ENCODE peak calls at places on chromosomes 3 and 15, in four cellular contexts. S, G, V and N are unnamed samples.

GRCh38 chr3:75294124-75294523 is 370.0 kb upstream of the FRG2C start:
- DNase-seq in S (peak; percentile 7), G (no peak), V (no peak), N (no peak)

GRCh38 chr3:55014081-55014480 is 86.2 kb upstream of the LRTM1 start:
- DNase-seq in S (no peak), G (no peak), V (no peak), N (no peak)

GRCh38 chr3:127097009-127097350 is 96.0 kb upstream of the PRR23E start:
- DNase-seq in S (no peak), G (no peak), V (no peak), N (no peak)

GRCh38 chr15:65303687-65304392 is 637 bp upstream of the RNU5B-1 start:
- DNase-seq in S (no peak), G (peak; percentile 68), V (no peak), N (no peak)

GRCh38 chr3:4750306-4751056 is 228.8 kb upstream of the BHLHE40 start:
- DNase-seq in S (no peak), G (no peak), V (no peak), N (no peak)

GRCh38 chr3:50568947-50569749 is at the start of gene HEMK1:
- DNase-seq in S (peak; percentile 79), G (peak; percentile 99), V (peak; percentile 98), N (peak; percentile 99)

GRCh38 chr15:55268054-55268695 is 21.4 kb downstream of the RAB27A start:
- DNase-seq in S (no peak), G (no peak), V (no peak), N (no peak)

GRCh38 chr15:80953953-80954778 is 35.5 kb downstream of the MESD start:
- DNase-seq in S (peak; percentile 51), G (no peak), V (peak; percentile 77), N (no peak)

GRCh38 chr3:43102773-43103480 is 3.0 kb downstream of the POMGNT2 start:
- DNase-seq in S (no peak), G (no peak), V (no peak), N (no peak)

GRCh38 chr3:192275741-192276355 is 451.5 kb downstream of the FGF12 start:
- DNase-seq in S (no peak), G (no peak), V (no peak), N (no peak)

GRCh38 chr15:64246364-64247189 is 83.8 kb upstream of the PPIB start:
- DNase-seq in S (peak; percentile 43), G (no peak), V (no peak), N (peak; percentile 23)

GRCh38 chr3:108100906-108101305 is 10.1 kb upstream of the CD47 start:
- DNase-seq in S (no peak), G (no peak), V (no peak), N (no peak)

GRCh38 chr3:61562042-61562809 is 855 bp downstream of the PTPRG start:
- DNase-seq in S (no peak), G (peak; percentile 69), V (no peak), N (no peak)

GRCh38 chr15:23629234-23629805 is 18.3 kb downstream of the MAGEL2 start:
- DNase-seq in S (no peak), G (no peak), V (no peak), N (no peak)

GRCh38 chr3:111577798-111578685 is 17.1 kb downstream of the ZBED2 start:
- DNase-seq in S (no peak), G (no peak), V (no peak), N (no peak)

GRCh38 chr15:42493694-42494093 is 1.7 kb upstream of the SNAP23 start:
- DNase-seq in S (no peak), G (no peak), V (no peak), N (no peak)

GRCh38 chr15:48354694-48355303 is 23.6 kb downstream of the DUT start:
- DNase-seq in S (no peak), G (no peak), V (no peak), N (no peak)

GRCh38 chr3:115858995-115859807 is 235.9 kb downstream of the GAP43 start:
- DNase-seq in S (peak; percentile 62), G (no peak), V (no peak), N (no peak)

GRCh38 chr15:48205981-48206380 is at the start of gene SLC12A1:
- DNase-seq in S (no peak), G (no peak), V (no peak), N (no peak)

GRCh38 chr15:78737187-78737820 is 74.0 kb downstream of the ADAMTS7 start:
- DNase-seq in S (no peak), G (no peak), V (peak; percentile 56), N (no peak)

GRCh38 chr3:70580021-70580420 is 267.6 kb upstream of the MDFIC2 start:
- DNase-seq in S (no peak), G (no peak), V (no peak), N (no peak)

GRCh38 chr3:142180761-142181362 is 31.5 kb upstream of the TFDP2 start:
- DNase-seq in S (no peak), G (no peak), V (no peak), N (no peak)

GRCh38 chr3:47318921-47319320 is 36.2 kb downstream of the KLHL18 start:
- DNase-seq in S (no peak), G (no peak), V (no peak), N (no peak)

GRCh38 chr3:47012342-47013230 is 33.1 kb downstream of the NBEAL2 start:
- DNase-seq in S (no peak), G (no peak), V (no peak), N (no peak)

GRCh38 chr15:35693887-35694286 is 147.9 kb upstream of the DPH6 start:
- DNase-seq in S (no peak), G (no peak), V (no peak), N (no peak)

GRCh38 chr3:12471228-12471627 is 13.1 kb upstream of the TSEN2 start:
- DNase-seq in S (no peak), G (no peak), V (no peak), N (no peak)

GRCh38 chr3:125374501-125374995 is 577 bp downstream of the ZNF148 start:
- DNase-seq in S (no peak), G (peak; percentile 58), V (no peak), N (peak; percentile 26)

GRCh38 chr3:7573330-7573729 is 712.4 kb downstream of the GRM7 start:
- DNase-seq in S (no peak), G (no peak), V (no peak), N (no peak)

GRCh38 chr3:183153210-183153950 is 9.2 kb downstream of the LAMP3 start:
- DNase-seq in S (no peak), G (no peak), V (no peak), N (no peak)

GRCh38 chr15:34214135-34214534 is 4.2 kb upstream of the KATNBL1 start:
- DNase-seq in S (peak; percentile 46), G (no peak), V (no peak), N (no peak)

GRCh38 chr3:135163701-135164100 is 368.6 kb downstream of the EPHB1 start:
- DNase-seq in S (no peak), G (no peak), V (no peak), N (no peak)

GRCh38 chr3:180321534-180321933 is 280.4 kb upstream of the TTC14 start:
- DNase-seq in S (no peak), G (no peak), V (no peak), N (no peak)

GRCh38 chr15:74460903-74461846 is at the start of gene UBL7:
- DNase-seq in S (peak; percentile 87), G (peak; percentile 98), V (peak; percentile 98), N (peak; percentile 67)
- TF ChIP-seq CTCF in S (peak; percentile 21), G (no peak), V (peak; percentile 32), N (no peak)

DNA sequence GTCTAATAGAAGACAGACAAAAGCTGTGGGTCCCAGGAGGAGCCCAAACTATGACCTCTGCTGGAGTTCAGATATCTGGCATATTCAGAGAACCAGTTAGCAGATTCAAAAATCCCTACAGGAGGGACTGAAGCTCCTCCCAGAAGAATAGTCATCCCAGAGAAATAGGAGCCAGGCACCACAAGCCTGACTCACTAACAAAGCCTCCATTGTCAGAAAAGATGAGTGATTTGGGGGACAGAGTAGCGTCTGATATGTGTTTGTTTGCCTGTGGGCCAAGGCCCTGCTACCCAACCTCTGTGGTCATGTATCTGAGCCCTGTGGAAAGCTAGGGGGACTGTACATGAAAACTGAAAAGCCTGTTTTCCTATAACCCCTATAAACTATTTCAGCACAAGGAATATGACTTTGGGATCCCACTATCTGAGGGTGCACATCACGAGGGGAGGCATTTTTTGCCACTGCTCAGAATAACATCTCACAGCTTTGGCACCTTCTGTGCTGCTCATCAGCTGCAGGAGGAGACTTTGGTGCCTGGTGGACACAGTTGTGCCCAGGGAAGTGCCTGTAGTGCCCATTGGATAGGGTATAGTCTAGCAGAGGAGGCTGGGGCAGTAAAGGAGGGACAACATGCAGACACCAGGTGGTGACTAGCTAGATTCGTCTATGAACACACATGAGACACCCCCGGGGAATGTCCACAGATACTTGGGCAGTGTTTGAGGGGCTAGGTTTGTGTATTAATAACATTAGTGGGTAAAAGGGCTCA is 9.7 kb upstream of the LARP6 start:
- DNase-seq in S (no peak), G (no peak), V (no peak), N (no peak)
- TF ChIP-seq CTCF in S (no peak), G (no peak), V (no peak), N (no peak)

DNA sequence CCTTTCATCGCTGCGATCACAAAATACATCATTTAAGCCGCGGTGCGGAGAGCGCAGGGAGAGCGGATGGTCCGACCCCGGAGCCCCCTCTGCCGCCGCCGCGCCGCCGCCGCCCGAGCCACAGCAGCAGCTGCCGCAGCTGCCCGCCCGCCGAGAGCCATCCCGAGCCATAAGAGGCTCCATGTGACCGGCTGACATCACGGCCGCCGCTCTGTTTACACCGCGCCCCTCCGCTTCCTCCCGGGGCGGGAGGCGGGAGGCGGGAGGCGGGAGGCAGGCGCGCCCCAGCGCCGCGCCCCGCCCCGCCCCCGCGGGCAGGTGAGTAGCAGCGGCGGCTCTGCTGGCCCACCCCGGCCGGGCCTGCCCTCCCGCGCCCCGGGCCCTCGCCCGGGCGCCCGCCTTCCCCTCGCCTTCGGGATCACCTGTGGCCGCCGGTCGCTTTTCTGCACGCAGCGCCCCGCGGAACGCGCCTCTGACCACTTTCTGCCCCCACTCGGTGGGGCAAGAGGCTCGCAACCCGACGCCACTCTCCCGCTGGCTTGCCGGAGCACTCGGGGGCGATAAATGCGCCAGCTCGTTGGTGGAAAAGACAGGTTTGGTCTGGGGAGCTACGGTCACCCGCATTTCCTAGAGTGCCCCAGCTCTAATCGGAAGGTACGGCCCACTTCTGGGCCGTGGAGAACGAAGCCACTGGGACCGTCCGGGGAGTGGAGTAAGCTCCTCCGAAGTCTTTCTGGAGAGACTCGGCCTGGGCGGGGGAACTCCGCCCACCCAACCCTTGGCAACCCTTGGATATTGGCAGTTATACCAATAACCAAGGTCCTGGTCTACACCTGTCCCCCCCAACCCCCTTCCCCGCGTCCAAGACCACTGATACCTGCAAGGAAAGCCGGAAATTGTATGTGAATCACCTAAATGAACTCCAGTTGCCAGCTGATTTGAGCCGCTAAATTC is 113.7 kb upstream of the ICE2 start:
- DNase-seq in S (no peak), G (peak; percentile 94), V (peak; percentile 91), N (no peak)
- TF ChIP-seq CTCF in S (peak; percentile 9), G (peak; percentile 25), V (peak; percentile 43), N (peak; percentile 19)

DNA sequence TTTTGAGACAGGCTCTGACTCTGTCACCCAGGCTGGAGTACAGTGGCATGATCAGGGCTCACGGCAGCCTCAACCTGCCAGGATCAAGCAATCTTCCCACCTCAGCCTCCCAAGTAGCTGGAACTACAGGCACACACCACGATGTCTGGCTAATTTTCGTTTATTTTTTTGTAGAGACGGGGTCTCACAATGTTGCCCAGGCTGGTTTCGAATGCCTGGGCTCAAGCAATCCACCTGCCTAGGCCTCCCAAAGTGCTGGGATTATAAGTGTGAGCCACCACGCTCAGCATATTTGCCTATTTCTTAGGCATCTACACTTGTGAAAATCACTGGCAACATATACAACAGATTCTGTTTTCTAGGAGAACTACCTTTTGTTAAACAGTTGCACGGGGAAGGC is 16.9 kb downstream of the MYO1E start:
- DNase-seq in S (no peak), G (no peak), V (no peak), N (no peak)
- TF ChIP-seq CTCF in S (no peak), G (no peak), V (no peak), N (no peak)

GRCh38 chr15:74783072-74783807 is 1.4 kb downstream of the CSK start:
- DNase-seq in S (no peak), G (peak; percentile 57), V (no peak), N (no peak)
- TF ChIP-seq CTCF in S (no peak), G (no peak), V (no peak), N (no peak)